ENCODE peak calls at places on chromosomes 3 and 15, in four cellular contexts. W is A549, H is uterus, R is gastrocnemius medialis. K is an unnamed sample.

GRCh38 chr3:121648219-121648958 is 12.3 kb downstream of the HCLS1 start:
- DNase-seq in W (no peak), H (no peak), R (peak; percentile 66), K (no peak)

GRCh38 chr3:72957303-72957702 is 39.3 kb upstream of the PPP4R2 start:
- DNase-seq in W (no peak), H (no peak), R (no peak), K (peak; percentile 44)

GRCh38 chr3:27426926-27427325 is 57.3 kb downstream of the SLC4A7 start:
- DNase-seq in W (no peak), H (no peak), R (no peak), K (no peak)

GRCh38 chr3:62090066-62090465 is 283.3 kb downstream of the FEZF2 start:
- DNase-seq in W (no peak), H (no peak), R (no peak), K (no peak)

GRCh38 chr3:13420817-13421755 is 964 bp upstream of the NUP210 start:
- DNase-seq in W (no peak), H (no peak), R (no peak), K (peak; percentile 5)

GRCh38 chr3:147421184-147421912 is 12.2 kb downstream of the ZIC1 start:
- DNase-seq in W (no peak), H (no peak), R (no peak), K (no peak)

GRCh38 chr3:190175490-190175889 is 54.8 kb upstream of the P3H2 start:
- DNase-seq in W (no peak), H (no peak), R (no peak), K (no peak)

GRCh38 chr15:89215627-89216026 is 5.8 kb downstream of the RLBP1 start:
- DNase-seq in W (no peak), H (no peak), R (no peak), K (no peak)

GRCh38 chr15:78434134-78434533 is 3.9 kb upstream of the IREB2 start:
- DNase-seq in W (no peak), H (no peak), R (no peak), K (no peak)

GRCh38 chr3:168249048-168249538 is 153.4 kb upstream of the GOLIM4 start:
- DNase-seq in W (peak; percentile 2), H (no peak), R (no peak), K (no peak)

GRCh38 chr15:79863886-79864285 is 32.9 kb downstream of the MTHFS start:
- DNase-seq in W (no peak), H (no peak), R (no peak), K (no peak)

GRCh38 chr3:13607821-13608620 is 59.1 kb downstream of the FBLN2 start:
- DNase-seq in W (no peak), H (no peak), R (no peak), K (no peak)

GRCh38 chr15:43903864-43904290 is 77.1 kb downstream of the WDR76 start:
- DNase-seq in W (peak; percentile 48), H (peak; percentile 22), R (no peak), K (peak; percentile 76)

DNA sequence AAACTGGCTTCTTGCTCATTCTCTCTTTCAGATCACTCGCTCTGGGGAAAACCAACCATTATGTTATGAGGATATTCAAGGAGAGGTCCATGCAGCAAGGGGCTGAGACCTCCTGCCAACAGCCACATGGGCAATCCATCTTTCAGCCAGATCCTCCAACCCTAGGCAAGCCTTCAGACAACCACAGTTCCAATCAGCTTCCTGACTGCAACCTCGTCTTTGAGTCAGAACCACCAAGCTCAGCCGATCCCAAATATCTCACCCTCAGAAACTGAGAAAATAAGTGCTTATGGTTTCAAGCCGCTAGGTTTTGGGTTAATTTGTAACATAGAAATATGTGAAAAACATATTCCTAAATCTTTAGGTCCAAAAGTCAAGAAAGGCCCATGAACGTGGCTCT is 10.3 kb downstream of the LDHAL6B start:
- DNase-seq in W (no peak), H (no peak), R (no peak), K (no peak)
- TF ChIP-seq POLR2A in W (no peak), H (no peak), R (no peak), K (no peak)

GRCh38 chr3:133667118-133667517 is 5.4 kb upstream of the TOPBP1 start:
- DNase-seq in W (no peak), H (no peak), R (no peak), K (no peak)

GRCh38 chr3:133663569-133664313 is 2.0 kb upstream of the TOPBP1 start:
- DNase-seq in W (peak; percentile 61), H (no peak), R (no peak), K (no peak)

GRCh38 chr3:133659806-133660205 is 1.9 kb downstream of the TOPBP1 start:
- DNase-seq in W (no peak), H (no peak), R (no peak), K (no peak)

GRCh38 chr3:133662256-133662773 is 574 bp upstream of the TOPBP1 start:
- DNase-seq in W (no peak), H (no peak), R (no peak), K (no peak)

DNA sequence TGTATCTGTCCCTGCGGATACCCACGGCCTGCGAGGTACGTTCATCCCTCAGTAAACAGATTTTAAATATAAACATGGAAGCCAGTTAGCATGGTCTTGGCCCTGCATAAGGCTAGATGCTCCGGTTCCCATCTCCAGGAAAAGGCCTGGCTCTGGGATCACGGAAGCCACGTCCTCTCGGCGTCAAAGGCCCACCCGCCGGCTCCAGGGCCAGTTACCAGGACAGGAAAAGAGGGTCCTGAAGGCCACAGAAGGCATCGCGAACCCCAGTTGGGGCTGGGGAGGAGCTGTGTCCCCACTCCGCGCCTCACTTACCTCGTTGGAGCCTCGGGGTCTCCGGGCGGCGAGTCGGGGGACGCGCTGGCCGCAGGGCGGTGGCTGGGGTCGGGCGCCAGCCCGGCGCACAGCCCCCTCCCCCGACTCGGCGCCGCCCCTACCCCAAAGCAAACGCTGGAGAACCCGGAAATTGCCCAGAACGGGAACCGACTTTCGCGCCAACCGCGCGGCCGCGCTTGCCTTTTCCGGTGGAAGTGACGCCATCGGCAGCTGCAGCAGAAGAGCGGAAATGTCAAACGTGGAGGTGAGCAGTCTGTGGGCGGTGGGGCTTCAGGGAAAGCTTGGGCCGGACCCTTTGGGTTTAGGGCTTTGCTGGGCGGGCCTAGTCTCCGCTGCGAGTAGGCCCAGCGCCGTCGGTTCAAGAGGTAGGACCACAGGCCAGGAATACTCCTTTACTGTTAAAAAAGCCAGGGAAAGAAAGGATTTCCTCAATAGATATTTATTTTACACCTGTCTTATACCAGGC is at the start of gene TOPBP1:
- DNase-seq in W (peak; percentile 73), H (peak; percentile 75), R (peak; percentile 52), K (peak; percentile 61)
- TF ChIP-seq POLR2A in W (peak; percentile 46), H (no peak), R (no peak), K (peak; percentile 17)

GRCh38 chr3:11907667-11908660 is 61.3 kb upstream of the TAMM41 start:
- DNase-seq in W (no peak), H (no peak), R (no peak), K (no peak)
- TF ChIP-seq POLR2A in W (no peak), H (no peak), R (no peak), K (no peak)

DNA sequence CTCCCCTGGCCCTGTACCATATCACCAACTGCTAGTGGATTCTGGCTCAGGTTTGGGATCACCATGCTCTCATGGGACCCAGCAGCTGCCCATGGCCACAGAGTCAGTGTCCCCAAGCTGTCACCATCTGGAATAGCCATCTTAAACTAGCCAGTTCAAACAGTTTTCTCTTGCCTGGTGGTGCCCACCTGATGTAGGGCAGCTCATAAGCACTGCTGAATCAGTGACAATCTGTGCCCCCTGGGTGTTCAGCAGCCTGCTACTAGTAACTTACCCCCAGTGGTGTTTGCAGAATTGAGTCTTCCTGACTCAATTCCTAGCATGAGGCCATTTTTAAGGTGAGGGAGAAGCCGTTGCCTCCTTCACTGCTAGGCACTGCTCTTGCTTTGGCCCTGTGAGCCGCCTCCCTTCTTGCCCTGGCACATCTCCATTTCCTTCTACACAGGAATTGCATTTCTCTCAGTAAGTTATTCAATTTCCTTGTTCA is 7.9 kb downstream of the RPSA start:
- DNase-seq in W (no peak), H (no peak), R (no peak), K (no peak)
- TF ChIP-seq POLR2A in W (no peak), H (no peak), R (no peak), K (no peak)

GRCh38 chr15:68910341-68910740 is 20.0 kb upstream of the SPESP1 start:
- DNase-seq in W (no peak), H (no peak), R (no peak), K (no peak)
- TF ChIP-seq POLR2A in W (no peak), H (no peak), R (no peak), K (no peak)

GRCh38 chr15:82849556-82850241 is 40.3 kb downstream of the WHAMM start:
- DNase-seq in W (peak; percentile 57), H (peak; percentile 55), R (peak; percentile 84), K (no peak)
- TF ChIP-seq POLR2A in W (no peak), H (no peak), R (no peak), K (no peak)

DNA sequence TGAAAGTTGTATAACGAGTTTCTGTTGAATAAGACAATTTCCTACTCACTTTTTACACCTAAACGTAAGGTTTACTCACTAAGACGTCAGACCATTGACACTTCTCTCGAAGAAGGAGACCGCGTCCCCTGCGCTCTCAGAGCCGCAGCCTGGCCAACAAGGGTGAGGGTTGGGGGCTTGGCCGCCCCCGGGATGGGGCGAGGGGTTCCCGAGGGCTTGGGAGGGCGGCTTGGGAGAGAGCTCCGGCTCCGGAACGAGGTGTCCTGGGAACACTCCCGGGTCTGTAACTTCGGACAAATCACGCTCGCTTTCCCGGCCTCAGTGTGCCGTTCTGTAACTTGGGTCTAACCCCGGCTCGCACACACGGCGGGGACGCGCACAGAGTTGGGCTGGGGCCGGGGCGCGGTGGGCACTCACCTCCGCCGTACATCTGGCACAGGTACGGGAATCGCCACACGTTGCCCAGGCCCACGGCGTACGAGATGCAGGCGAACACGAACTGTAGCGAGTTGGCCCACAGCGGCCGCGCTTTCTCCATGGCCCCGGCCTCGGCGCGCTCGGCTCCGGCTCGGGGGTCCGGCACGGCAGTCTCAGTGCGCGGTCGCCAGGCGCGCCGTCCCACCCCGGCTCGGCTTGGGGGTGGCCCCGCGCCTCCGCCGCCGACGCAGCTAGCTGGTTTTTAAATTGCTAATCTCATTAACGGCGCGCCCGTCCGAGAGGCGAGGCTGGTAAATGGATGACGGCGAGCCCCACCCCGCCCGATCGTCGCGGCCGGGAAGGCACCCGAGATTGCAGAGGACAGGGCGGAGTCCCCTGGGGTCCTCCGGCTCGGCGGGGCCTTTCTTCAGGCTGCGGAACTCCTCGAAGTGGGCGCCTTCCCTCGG is at the start of gene SLC6A20:
- DNase-seq in W (no peak), H (no peak), R (no peak), K (no peak)
- TF ChIP-seq POLR2A in W (no peak), H (no peak), R (no peak), K (no peak)

DNA sequence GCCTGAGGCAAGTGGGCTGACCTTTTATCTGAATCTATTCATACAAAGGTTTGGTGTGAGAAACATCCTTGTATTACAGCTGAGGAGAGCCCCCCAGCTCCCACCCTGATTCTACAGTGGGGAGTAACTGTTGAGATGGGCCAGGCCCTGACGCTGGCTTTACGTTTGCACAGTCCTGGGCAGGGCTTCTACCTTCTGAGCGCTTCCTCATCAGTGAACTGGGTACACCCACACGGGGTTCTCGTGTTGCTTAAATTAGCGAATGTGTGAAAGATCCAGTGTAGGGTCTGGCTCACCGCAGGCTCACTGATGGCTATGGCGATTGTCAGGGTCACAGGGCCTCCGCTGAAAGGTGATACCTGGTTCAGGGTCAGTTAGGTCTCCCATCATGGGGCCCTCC is 7.3 kb upstream of the GHRL start:
- DNase-seq in W (no peak), H (no peak), R (no peak), K (no peak)
- TF ChIP-seq POLR2A in W (no peak), H (no peak), R (no peak), K (no peak)

K was measured in tibial nerve.